ENCODE peak calls at places on chromosome X, in ten cellular contexts. K is H7; B is substantia nigra; P is CD8-positive, alpha-beta memory T cell; U is CD4-positive, alpha-beta memory T cell; E is NCI-H1694; V is iPS DF 6.9; R is epithelial cell of esophagus; L is PC-3; Z is kidney. X is an unnamed sample.

GRCh38 chrX:20355187-20355586 is 88.5 kb upstream of the RPS6KA3 start:
- DNase-seq in Z (no peak), R (no peak), B (no peak), V (no peak), K (no peak), L (no peak), P (no peak), U (no peak), E (no peak), X (no peak)

GRCh38 chrX:144293229-144293628 is 409.4 kb downstream of the UBE2NL start:
- DNase-seq in Z (no peak), R (peak), V (no peak), B (no peak), L (peak), K (no peak), P (no peak), E (no peak), U (no peak), X (no peak)

GRCh38 chrX:12352922-12353321 is 214.6 kb downstream of the FRMPD4 start:
- DNase-seq in R (no peak), K (peak), V (no peak), E (no peak), L (no peak), P (no peak), B (no peak), Z (no peak), U (no peak), X (no peak)

GRCh38 chrX:102651242-102651967 is at the start of gene GPRASP1:
- DNase-seq in B (no peak), V (no peak), K (peak), P (peak), U (peak), R (no peak), L (no peak), E (no peak), Z (peak), X (peak)

GRCh38 chrX:58025979-58026378 is 115.7 kb upstream of the ZXDA start:
- DNase-seq in P (peak), V (no peak), E (peak), Z (no peak), B (no peak), R (peak), K (peak), L (peak), U (peak), X (peak)

GRCh38 chrX:41449138-41449537 is 2.0 kb downstream of the NYX start:
- DNase-seq in Z (no peak), B (no peak), K (no peak), E (no peak), P (no peak), U (no peak), V (no peak), R (no peak), L (no peak), X (no peak)

GRCh38 chrX:104318330-104319009 is 63.7 kb upstream of the ESX1 start:
- DNase-seq in Z (no peak), R (peak), K (no peak), B (no peak), L (peak), P (no peak), E (no peak), V (no peak), U (no peak), X (no peak)

GRCh38 chrX:129797251-129797906 is 17.6 kb downstream of the SASH3 start:
- DNase-seq in Z (no peak), E (no peak), R (no peak), B (no peak), U (no peak), K (no peak), V (no peak), L (no peak), P (no peak), X (no peak)

GRCh38 chrX:133985164-133986007 is at the start of gene GPC3:
- DNase-seq in B (no peak), K (peak), L (no peak), P (peak), V (peak), Z (peak), U (peak), E (peak), R (peak), X (peak)

GRCh38 chrX:130111220-130111934 is 1.1 kb upstream of the ELF4 start:
- DNase-seq in V (no peak), E (no peak), B (no peak), P (no peak), L (no peak), U (no peak), K (peak), Z (peak), R (peak), X (no peak)

GRCh38 chrX:21972721-21973120 is 32.2 kb downstream of the SMS start:
- DNase-seq in E (no peak), P (peak), B (no peak), V (no peak), L (peak), Z (no peak), K (no peak), R (peak), U (peak), X (no peak)

GRCh38 chrX:46882266-46882665 is 30.0 kb upstream of the JADE3 start:
- DNase-seq in U (no peak), R (no peak), L (no peak), K (peak), Z (no peak), P (no peak), V (peak), B (no peak), E (no peak), X (no peak)

X was measured in naive thymus-derived CD4-positive, alpha-beta T cell.